ENCODE peak calls at places on chromosome 17, in seven cellular contexts. B, Y, C, Z, K, D and A are unnamed samples.

GRCh38 chr17:43601280-43602050 is 55.3 kb upstream of the ETV4 start:
- DNase-seq in Z (no peak), D (no peak), B (no peak), K (no peak), Y (no peak), C (peak), A (no peak)

GRCh38 chr17:69414408-69415274 is at the start of gene MAP2K6:
- DNase-seq in D (peak), B (peak), Z (no peak), K (no peak), C (peak), Y (peak), A (peak)

GRCh38 chr17:9123594-9124553 is 102.6 kb downstream of the NTN1 start:
- DNase-seq in K (no peak), D (no peak), Z (no peak), C (no peak), B (no peak), Y (no peak), A (no peak)

GRCh38 chr17:36768355-36768754 is 167.0 kb downstream of the MRM1 start:
- DNase-seq in Y (no peak), D (no peak), C (no peak), Z (no peak), K (no peak), B (no peak), A (no peak)

GRCh38 chr17:4940625-4941021 is 555 bp downstream of the RNF167 start:
- DNase-seq in K (no peak), Y (no peak), D (no peak), C (no peak), B (no peak), Z (no peak), A (peak)

GRCh38 chr17:61150686-61151299 is 248.8 kb upstream of the TBX2 start:
- DNase-seq in C (no peak), D (no peak), Z (no peak), B (no peak), K (no peak), Y (no peak), A (no peak)

GRCh38 chr17:79006794-79007503 is 2.6 kb downstream of the CANT1 start:
- DNase-seq in K (no peak), Y (no peak), Z (no peak), D (no peak), C (no peak), B (peak), A (no peak)

GRCh38 chr17:28407130-28407973 is 1.3 kb upstream of the SLC46A1 start:
- DNase-seq in K (no peak), D (peak), B (no peak), C (no peak), Y (no peak), Z (no peak), A (no peak)

GRCh38 chr17:70110443-70110880 is 35.4 kb downstream of the KCNJ16 start:
- DNase-seq in Y (no peak), K (no peak), Z (no peak), D (no peak), C (peak), B (no peak), A (no peak)

GRCh38 chr17:17075037-17075755 is 32.9 kb downstream of the MPRIP start:
- DNase-seq in Y (no peak), Z (peak), B (no peak), K (peak), D (peak), C (peak), A (no peak)

GRCh38 chr17:28033972-28034714 is 8.3 kb upstream of the NLK start:
- DNase-seq in Y (no peak), Z (peak), K (peak), D (no peak), B (no peak), C (peak), A (no peak)

GRCh38 chr17:80819422-80820164 is 172.0 kb upstream of the CHMP6 start:
- DNase-seq in K (no peak), C (no peak), B (no peak), Z (no peak), D (no peak), Y (no peak), A (no peak)

GRCh38 chr17:58535431-58535830 is 21.0 kb upstream of the MTMR4 start:
- DNase-seq in Z (no peak), D (no peak), C (peak), K (no peak), Y (no peak), B (no peak), A (no peak)

GRCh38 chr17:73710095-73710592 is 65.9 kb upstream of the SDK2 start:
- DNase-seq in B (peak), D (peak), Y (peak), K (no peak), C (peak), Z (no peak), A (peak)

GRCh38 chr17:7167832-7168231 is 11.3 kb downstream of the ASGR1 start:
- DNase-seq in C (no peak), D (no peak), Z (no peak), Y (no peak), B (no peak), K (peak), A (no peak)

GRCh38 chr17:19904924-19905323 is 37.2 kb upstream of the ULK2 start:
- DNase-seq in C (no peak), Y (no peak), D (no peak), K (no peak), B (no peak), Z (no peak), A (no peak)

GRCh38 chr17:77779711-77780539 is 178.6 kb upstream of the TNRC6C start:
- DNase-seq in D (peak), C (peak), Y (no peak), K (no peak), B (no peak), Z (no peak), A (no peak)

GRCh38 chr17:48060249-48060648 is 12.1 kb downstream of the NFE2L1 start:
- DNase-seq in K (no peak), C (no peak), B (no peak), Z (no peak), Y (no peak), D (no peak), A (no peak)

GRCh38 chr17:43669971-43670644 is 8.4 kb upstream of the MEOX1 start:
- DNase-seq in C (peak), K (no peak), Y (no peak), D (no peak), B (no peak), Z (no peak), A (no peak)

GRCh38 chr17:78374631-78375274 is 3.7 kb upstream of the PGS1 start:
- DNase-seq in D (no peak), Z (no peak), Y (no peak), B (no peak), C (peak), K (no peak), A (peak)

GRCh38 chr17:42660692-42661345 is 1.7 kb downstream of the TUBG2 start:
- DNase-seq in K (no peak), Y (no peak), B (no peak), D (no peak), Z (no peak), C (peak), A (no peak)

GRCh38 chr17:17783825-17784598 is 52.8 kb downstream of the SREBF1 start:
- DNase-seq in B (no peak), C (peak), Z (no peak), D (peak), Y (peak), K (no peak), A (peak)

GRCh38 chr17:52106638-52107261 is 51.8 kb downstream of the CA10 start:
- DNase-seq in K (no peak), Y (no peak), C (peak), D (peak), B (peak), Z (peak), A (peak)

GRCh38 chr17:4074831-4075495 is 67.9 kb downstream of the ZZEF1 start:
- DNase-seq in Z (peak), Y (no peak), C (peak), K (no peak), D (peak), B (no peak), A (peak)

GRCh38 chr17:8223356-8224063 is 13.1 kb upstream of the AURKB start:
- DNase-seq in Z (no peak), D (peak), B (no peak), C (peak), K (no peak), Y (peak), A (peak)

GRCh38 chr17:49146620-49147306 is 14.2 kb downstream of the B4GALNT2 start:
- DNase-seq in B (no peak), K (peak), Z (peak), D (no peak), C (peak), Y (no peak), A (no peak)

GRCh38 chr17:67506966-67507365 is 129.9 kb downstream of the PITPNC1 start:
- DNase-seq in B (no peak), Z (no peak), C (peak), K (no peak), D (no peak), Y (no peak), A (no peak)

GRCh38 chr17:58317421-58318064 is 11.1 kb downstream of the TSPOAP1 start:
- DNase-seq in Z (peak), Y (no peak), C (peak), D (peak), B (no peak), K (peak), A (peak)

GRCh38 chr17:35063514-35064223 is at the start of gene RFFL:
- DNase-seq in B (peak), Z (peak), D (peak), K (peak), Y (peak), C (peak), A (peak)
- TF ChIP-seq CTCF in B (no peak), Z (peak), D (peak), K (no peak), Y (no peak), C (no peak), A (no peak)

GRCh38 chr17:76102944-76103273 is 678 bp downstream of the EXOC7 start:
- DNase-seq in K (no peak), Z (no peak), D (no peak), C (no peak), B (no peak), Y (no peak), A (no peak)

GRCh38 chr17:76104896-76105231 is 1.3 kb upstream of the EXOC7 start:
- DNase-seq in B (no peak), D (no peak), C (no peak), K (no peak), Y (no peak), Z (no peak), A (no peak)

GRCh38 chr17:76103274-76104139 is at the start of gene EXOC7:
- DNase-seq in C (peak), K (peak), D (peak), B (peak), Z (peak), Y (peak), A (peak)

GRCh38 chr17:76104140-76104895 is 731 bp upstream of the EXOC7 start:
- DNase-seq in B (no peak), K (no peak), Y (no peak), Z (no peak), C (no peak), D (no peak), A (no peak)

DNA sequence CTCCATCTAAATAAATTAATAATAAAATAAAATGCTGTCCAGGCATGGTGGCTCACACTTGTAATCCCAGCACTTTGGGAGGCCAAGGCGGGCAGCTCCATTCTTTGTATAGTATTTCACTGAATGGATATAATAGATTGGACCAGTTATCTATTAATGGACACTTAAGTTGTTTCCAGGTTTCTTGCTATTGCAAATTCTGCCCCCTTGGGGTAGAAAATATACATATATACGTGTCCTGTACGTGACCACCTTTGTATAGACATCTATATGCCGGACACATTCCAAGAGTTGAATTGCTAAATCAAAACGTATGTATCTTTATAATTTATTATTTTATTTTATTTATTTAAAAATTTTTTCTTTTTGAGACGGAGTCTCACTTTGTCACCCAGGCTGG is 3.9 kb upstream of the EXOC7 start:
- DNase-seq in K (no peak), Y (no peak), C (no peak), Z (no peak), D (no peak), B (no peak), A (no peak)
- TF ChIP-seq CTCF in K (peak), Y (no peak), C (peak), Z (peak), D (peak), B (no peak), A (no peak)

GRCh38 chr17:50507871-50508572 is at the start of gene MYCBPAP:
- DNase-seq in C (peak), B (peak), K (no peak), Z (no peak), Y (peak), D (peak), A (peak)
- TF ChIP-seq CTCF in C (peak), B (no peak), K (no peak), Z (no peak), Y (no peak), D (peak), A (no peak)

GRCh38 chr17:39706383-39706782 is 6.5 kb downstream of the ERBB2 start:
- DNase-seq in D (no peak), Y (no peak), C (no peak), B (no peak), K (no peak), Z (no peak), A (no peak)
- TF ChIP-seq CTCF in D (no peak), Y (no peak), C (no peak), B (no peak), K (no peak), Z (no peak), A (no peak)

DNA sequence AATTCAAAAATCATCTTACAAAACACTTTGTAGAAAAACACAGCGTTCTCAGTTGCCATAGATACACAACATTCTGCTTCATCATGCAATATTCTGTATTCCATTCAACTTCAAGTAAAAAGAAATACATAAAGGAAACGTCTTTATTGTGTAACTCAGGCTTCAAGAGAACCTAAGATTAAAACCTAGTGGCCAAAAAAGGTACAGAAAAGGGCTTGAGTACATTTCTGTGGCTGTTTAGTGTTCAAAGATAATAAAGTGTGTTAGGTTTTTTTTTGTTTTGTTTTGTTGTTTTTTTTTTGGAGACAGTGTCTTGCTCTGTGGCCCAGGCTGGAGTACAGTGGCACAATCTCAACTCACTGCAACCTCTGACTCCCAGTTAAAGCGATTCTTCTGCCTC is 250.4 kb downstream of the CEP112 start:
- DNase-seq in C (no peak), B (no peak), Z (no peak), K (no peak), D (no peak), Y (no peak), A (no peak)
- TF ChIP-seq CTCF in C (no peak), B (no peak), Z (no peak), K (no peak), D (no peak), Y (no peak), A (peak)

GRCh38 chr17:65931246-65932149 is 260.4 kb downstream of the CEP112 start:
- DNase-seq in D (no peak), C (peak), Z (no peak), Y (no peak), B (no peak), K (no peak), A (no peak)
- TF ChIP-seq CTCF in D (no peak), C (no peak), Z (no peak), Y (no peak), B (no peak), K (no peak), A (no peak)

DNA sequence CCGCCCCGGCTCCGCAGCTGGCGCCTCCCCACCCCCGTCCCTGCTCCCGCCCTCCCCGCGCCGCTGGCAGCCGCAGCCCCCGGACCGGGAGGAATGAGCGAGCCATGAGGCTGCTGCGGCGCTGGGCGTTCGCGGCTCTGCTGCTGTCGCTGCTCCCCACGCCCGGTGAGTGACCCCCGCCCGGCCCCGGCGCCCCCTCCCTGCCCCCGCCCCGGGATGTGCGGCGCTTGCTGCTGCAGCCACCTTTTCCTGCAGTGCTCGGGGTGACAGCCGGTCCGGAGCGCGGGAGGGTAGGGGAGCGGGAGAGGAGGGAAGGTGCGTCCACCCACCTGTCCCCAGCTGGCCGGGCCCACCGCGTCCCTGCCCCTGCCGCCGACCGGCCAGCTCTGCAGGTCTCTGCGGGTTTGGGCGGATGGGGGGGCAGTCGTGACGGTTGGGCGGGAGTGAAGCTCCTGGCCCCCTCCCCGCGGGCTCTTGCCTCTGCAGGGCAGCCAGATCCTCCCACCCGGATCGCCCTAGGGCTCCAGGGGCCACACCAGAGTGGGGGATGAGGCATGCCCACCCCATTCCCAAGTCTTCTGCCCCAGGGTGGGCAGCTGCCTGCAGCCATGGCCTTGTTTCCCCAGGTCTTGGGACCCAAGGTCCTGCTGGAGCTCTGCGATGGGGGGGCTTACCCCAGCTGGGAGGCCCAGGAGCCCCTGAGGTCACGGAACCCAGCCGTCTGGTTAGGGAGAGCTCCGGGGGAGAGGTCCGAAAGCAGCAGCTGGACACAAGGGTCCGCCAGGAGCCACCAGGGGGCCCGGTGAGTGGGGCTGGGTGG is 518 bp downstream of the ADAM11 start:
- DNase-seq in Z (no peak), C (no peak), B (no peak), K (no peak), Y (no peak), D (peak), A (no peak)
- TF ChIP-seq CTCF in Z (peak), C (peak), B (no peak), K (peak), Y (no peak), D (peak), A (peak)

GRCh38 chr17:45234641-45235040 is 13.0 kb downstream of the FMNL1 start:
- DNase-seq in C (no peak), Y (no peak), D (peak), Z (no peak), K (no peak), B (no peak), A (no peak)
- TF ChIP-seq CTCF in C (peak), Y (no peak), D (peak), Z (peak), K (peak), B (no peak), A (no peak)

GRCh38 chr17:34001246-34001645 is 253.8 kb upstream of the CCL2 start:
- DNase-seq in B (no peak), Y (no peak), K (no peak), C (no peak), Z (no peak), D (no peak), A (no peak)
- TF ChIP-seq CTCF in B (no peak), Y (no peak), K (no peak), C (no peak), Z (no peak), D (no peak), A (no peak)